ENCODE peak calls at places on chromosome 21, in seven cellular contexts. M is anterior cingulate cortex; X is COR-L47; Z is NCI-H1417; F is activated CD8-positive, alpha-beta memory T cell treated with anti-CD3 and anti-CD28 coated beads for 1 hour; K is LoVo; V is mesendoderm. N is an unnamed sample.

GRCh38 chr21:17089121-17089520 is 423.7 kb upstream of the CXADR start:
- DNase-seq in K (peak; percentile 37), V (no peak), M (no peak), F (no peak), Z (peak; percentile 10), X (peak; percentile 6), N (no peak)

GRCh38 chr21:25568230-25568629 is 39.1 kb downstream of the MRPL39 start:
- DNase-seq in K (no peak), Z (no peak), M (no peak), V (peak; percentile 11), X (no peak), F (no peak), N (peak; percentile 4)

GRCh38 chr21:42724226-42724920 is 71.0 kb downstream of the PDE9A start:
- DNase-seq in Z (no peak), F (no peak), X (no peak), M (no peak), V (no peak), K (peak; percentile 96), N (no peak)

GRCh38 chr21:46092026-46092764 is 5.7 kb upstream of the COL6A2 start:
- DNase-seq in X (no peak), M (no peak), K (no peak), V (no peak), F (no peak), Z (no peak), N (no peak)

GRCh38 chr21:37568415-37568814 is 201.8 kb downstream of the DYRK1A start:
- DNase-seq in X (no peak), F (no peak), K (no peak), V (no peak), Z (no peak), M (no peak), N (no peak)

GRCh38 chr21:41712201-41712600 is 54.7 kb downstream of the RIPK4 start:
- DNase-seq in M (no peak), Z (no peak), K (no peak), F (no peak), V (peak; percentile 62), X (no peak), N (no peak)

GRCh38 chr21:17391811-17392340 is 121.0 kb upstream of the CXADR start:
- DNase-seq in M (no peak), F (no peak), X (peak; percentile 20), V (no peak), Z (peak; percentile 50), K (no peak), N (no peak)

GRCh38 chr21:15543473-15543872 is 186.3 kb upstream of the USP25 start:
- DNase-seq in V (no peak), K (no peak), Z (no peak), F (no peak), M (no peak), X (no peak), N (no peak)

GRCh38 chr21:44487831-44488230 is 32.5 kb downstream of the LRRC3 start:
- DNase-seq in V (peak; percentile 72), M (no peak), Z (no peak), X (no peak), F (peak; percentile 22), K (no peak), N (no peak)

GRCh38 chr21:15443740-15444117 is 286.1 kb upstream of the USP25 start:
- DNase-seq in F (no peak), Z (no peak), K (no peak), V (no peak), X (no peak), M (no peak), N (no peak)

GRCh38 chr21:28798798-28799197 is 193.9 kb downstream of the LTN1 start:
- DNase-seq in F (no peak), X (no peak), V (no peak), K (no peak), Z (no peak), M (no peak), N (no peak)

GRCh38 chr21:38774586-38775285 is 31.0 kb upstream of the ETS2 start:
- DNase-seq in K (no peak), M (no peak), V (no peak), Z (no peak), F (no peak), X (no peak), N (no peak)

GRCh38 chr21:31162827-31163226 is 124.6 kb upstream of the KRTAP19-8 start:
- DNase-seq in F (no peak), V (no peak), X (no peak), Z (no peak), K (no peak), M (no peak), N (no peak)

GRCh38 chr21:20720623-20721022 is 277.6 kb upstream of the NCAM2 start:
- DNase-seq in Z (no peak), M (no peak), V (no peak), X (no peak), F (no peak), K (no peak), N (no peak)

GRCh38 chr21:25934130-25934529 is 199.4 kb downstream of the GABPA start:
- DNase-seq in F (no peak), V (no peak), Z (no peak), X (no peak), K (no peak), M (no peak), N (no peak)

GRCh38 chr21:44949161-44950015 is 9.6 kb downstream of the SLX9 start:
- DNase-seq in X (no peak), M (peak; percentile 25), Z (peak; percentile 66), K (peak; percentile 64), F (peak; percentile 81), V (peak; percentile 83), N (peak; percentile 80)

GRCh38 chr21:45294509-45295291 is 7.0 kb upstream of the POFUT2 start:
- DNase-seq in Z (no peak), X (no peak), K (no peak), F (no peak), M (no peak), V (peak; percentile 91), N (no peak)

GRCh38 chr21:15520811-15521643 is 208.8 kb upstream of the USP25 start:
- DNase-seq in M (no peak), Z (no peak), K (no peak), V (peak; percentile 37), F (no peak), X (no peak), N (no peak)

GRCh38 chr21:41957991-41958766 is 4.4 kb upstream of the C2CD2 start:
- DNase-seq in M (no peak), F (no peak), X (no peak), V (peak; percentile 75), K (peak; percentile 64), Z (no peak), N (no peak)

GRCh38 chr21:18549214-18549905 is 145.8 kb upstream of the TMPRSS15 start:
- DNase-seq in V (no peak), X (no peak), K (no peak), M (no peak), F (no peak), Z (no peak), N (no peak)

GRCh38 chr21:28731700-28732321 is 260.9 kb downstream of the LTN1 start:
- DNase-seq in V (no peak), Z (no peak), K (no peak), F (no peak), M (no peak), X (no peak), N (no peak)

GRCh38 chr21:43869486-43870325 is 4.7 kb downstream of the AGPAT3 start:
- DNase-seq in M (no peak), V (no peak), Z (no peak), K (no peak), F (no peak), X (no peak), N (no peak)

GRCh38 chr21:29287383-29287782 is 11.3 kb upstream of the BACH1 start:
- DNase-seq in F (no peak), Z (no peak), M (no peak), K (no peak), X (no peak), V (no peak), N (no peak)

GRCh38 chr21:46455575-46456385 is 2.9 kb upstream of the DIP2A start:
- DNase-seq in V (peak; percentile 8), Z (no peak), F (no peak), K (no peak), X (no peak), M (no peak), N (no peak)

GRCh38 chr21:38223893-38224540 is 32.8 kb upstream of the KCNJ15 start:
- DNase-seq in M (no peak), V (peak; percentile 72), F (no peak), Z (peak; percentile 18), X (no peak), K (no peak), N (no peak)

GRCh38 chr21:34363733-34364132 is at the start of gene KCNE2:
- DNase-seq in F (no peak), V (no peak), K (no peak), M (no peak), X (no peak), Z (no peak), N (no peak)

GRCh38 chr21:43317254-43317748 is 109.6 kb downstream of the SIK1 start:
- DNase-seq in M (no peak), F (no peak), V (no peak), Z (no peak), X (no peak), K (no peak), N (no peak)

GRCh38 chr21:33383056-33383888 is 19.9 kb upstream of the IFNGR2 start:
- DNase-seq in M (no peak), K (peak; percentile 82), F (peak; percentile 48), Z (no peak), V (no peak), X (no peak), N (no peak)

GRCh38 chr21:36606292-36606982 is 92.5 kb upstream of the SIM2 start:
- DNase-seq in K (no peak), Z (no peak), M (no peak), F (no peak), X (no peak), V (no peak), N (no peak)

GRCh38 chr21:31921079-31921478 is 48.3 kb downstream of the HUNK start:
- DNase-seq in V (no peak), X (no peak), Z (no peak), F (no peak), M (no peak), K (no peak), N (no peak)

GRCh38 chr21:45378258-45378966 is 26.6 kb upstream of the COL18A1 start:
- DNase-seq in V (peak; percentile 76), M (no peak), Z (no peak), X (no peak), F (no peak), K (no peak), N (no peak)

GRCh38 chr21:45934570-45934969 is 47.0 kb upstream of the COL6A1 start:
- DNase-seq in V (no peak), M (no peak), K (no peak), F (no peak), X (no peak), Z (no peak), N (no peak)

GRCh38 chr21:41168391-41169257 is 664 bp downstream of the BACE2 start:
- DNase-seq in V (peak; percentile 55), M (peak; percentile 21), F (no peak), X (peak; percentile 20), Z (peak; percentile 67), K (peak; percentile 39), N (no peak)

GRCh38 chr21:46322351-46323226 is 1.1 kb downstream of the C21orf58 start:
- DNase-seq in K (no peak), Z (peak; percentile 69), X (no peak), V (peak; percentile 57), M (no peak), F (no peak), N (no peak)

GRCh38 chr21:37455504-37455911 is 88.9 kb downstream of the DYRK1A start:
- DNase-seq in M (no peak), F (no peak), K (no peak), X (no peak), V (peak; percentile 61), Z (no peak), N (no peak)